ENCODE peak calls at places on chromosome 9, in six cellular contexts. G is activated CD4-positive, CD25-positive, alpha-beta regulatory T cell treated with anti-CD3 and anti-CD28 coated beads, Interleukin-2, amount 50 U/mL, for 72 hours; M is activated CD4-positive, alpha-beta T cell treated with anti-CD3 and anti-CD28 coated beads, Interleukin-2, amount 10 ng/mL, durations not matched to agents 7 days and 5 days; V is NAMALWA; P is A549; L is cardiac fibroblast. I is an unnamed sample.

GRCh38 chr9:105439428-105439827 is 8.4 kb upstream of the FSD1L start:
- DNase-seq in G (no peak), M (no peak), V (no peak), P (no peak), L (peak), I (no peak)

GRCh38 chr9:4344946-4345345 is 45.1 kb upstream of the GLIS3 start:
- DNase-seq in G (no peak), M (peak), V (no peak), P (no peak), L (no peak), I (no peak)

GRCh38 chr9:84146893-84147705 is 166.5 kb downstream of the RMI1 start:
- DNase-seq in G (no peak), M (no peak), V (no peak), P (no peak), L (peak), I (no peak)

GRCh38 chr9:69078581-69078980 is 43.0 kb downstream of the FXN start:
- DNase-seq in G (no peak), M (no peak), V (no peak), P (no peak), L (peak), I (no peak)

GRCh38 chr9:136687721-136688223 is 515 bp upstream of the AGPAT2 start:
- DNase-seq in G (no peak), M (no peak), V (no peak), P (no peak), L (no peak), I (no peak)

GRCh38 chr9:95874989-95875304 is 544 bp upstream of the ERCC6L2 start:
- DNase-seq in G (peak), M (peak), V (peak), P (peak), L (peak), I (no peak)

GRCh38 chr9:37916471-37917314 is 12.8 kb upstream of the SLC25A51 start:
- DNase-seq in G (no peak), M (no peak), V (no peak), P (no peak), L (peak), I (no peak)

GRCh38 chr9:127865645-127866464 is 11.4 kb upstream of the ENG start:
- DNase-seq in G (no peak), M (peak), V (no peak), P (no peak), L (no peak), I (no peak)

GRCh38 chr9:26833792-26834191 is 58.8 kb downstream of the CAAP1 start:
- DNase-seq in G (no peak), M (no peak), V (no peak), P (no peak), L (no peak), I (no peak)

GRCh38 chr9:121344062-121344696 is 25.9 kb downstream of the STOM start:
- DNase-seq in G (no peak), M (no peak), V (no peak), P (no peak), L (no peak), I (no peak)

GRCh38 chr9:87656485-87656884 is 69.4 kb upstream of the CTSL start:
- DNase-seq in G (no peak), M (no peak), V (no peak), P (no peak), L (peak), I (no peak)

GRCh38 chr9:77876091-77876490 is 155.5 kb downstream of the GNAQ start:
- DNase-seq in G (no peak), M (no peak), V (no peak), P (no peak), L (peak), I (no peak)

GRCh38 chr9:91419222-91420191 is 4.1 kb downstream of the NFIL3 start:
- DNase-seq in G (no peak), M (peak), V (peak), P (peak), L (peak), I (peak)

GRCh38 chr9:87336407-87336806 is 161.3 kb upstream of the DAPK1 start:
- DNase-seq in G (no peak), M (no peak), V (peak), P (peak), L (peak), I (no peak)

GRCh38 chr9:2802494-2802921 is 41.4 kb downstream of the PUM3 start:
- DNase-seq in G (no peak), M (no peak), V (no peak), P (peak), L (peak), I (no peak)

GRCh38 chr9:77648458-77649108 is 461 bp upstream of the GNA14 start:
- DNase-seq in G (no peak), M (no peak), V (no peak), P (no peak), L (peak), I (no peak)

GRCh38 chr9:75451045-75451444 is 362.7 kb downstream of the OSTF1 start:
- DNase-seq in G (no peak), M (no peak), V (no peak), P (no peak), L (no peak), I (no peak)

GRCh38 chr9:34338664-34339063 is 9.3 kb downstream of the NUDT2 start:
- DNase-seq in G (no peak), M (no peak), V (no peak), P (no peak), L (no peak), I (no peak)

GRCh38 chr9:21681641-21682040 is 120.8 kb upstream of the MTAP start:
- DNase-seq in G (no peak), M (no peak), V (no peak), P (peak), L (peak), I (no peak)

GRCh38 chr9:93900436-93900819 is 54.7 kb downstream of the BARX1 start:
- DNase-seq in G (peak), M (no peak), V (no peak), P (no peak), L (no peak), I (no peak)

GRCh38 chr9:99491408-99492259 is 269.6 kb downstream of the SEC61B start:
- DNase-seq in G (no peak), M (no peak), V (peak), P (no peak), L (no peak), I (no peak)

GRCh38 chr9:77370064-77370463 is 192.7 kb downstream of the VPS13A start:
- DNase-seq in G (no peak), M (no peak), V (no peak), P (no peak), L (no peak), I (no peak)

GRCh38 chr9:34568783-34569182 is 20.7 kb downstream of the CNTFR start:
- DNase-seq in G (no peak), M (no peak), V (no peak), P (no peak), L (no peak), I (no peak)

GRCh38 chr9:136881691-136882108 is 4.6 kb upstream of the TRAF2 start:
- DNase-seq in G (peak), M (peak), V (no peak), P (peak), L (peak), I (no peak)

GRCh38 chr9:115838417-115838816 is 315.2 kb upstream of the PAPPA start:
- DNase-seq in G (no peak), M (no peak), V (no peak), P (no peak), L (no peak), I (no peak)

GRCh38 chr9:131674425-131675421 is 65.2 kb downstream of the RAPGEF1 start:
- DNase-seq in G (no peak), M (no peak), V (peak), P (no peak), L (no peak), I (no peak)

GRCh38 chr9:134165357-134166315 is 1.3 kb upstream of the RNU6ATAC start:
- DNase-seq in G (peak), M (peak), V (peak), P (peak), L (peak), I (no peak)

GRCh38 chr9:130147215-130147614 is 25.0 kb upstream of the NCS1 start:
- DNase-seq in G (no peak), M (no peak), V (no peak), P (no peak), L (no peak), I (no peak)

GRCh38 chr9:90795084-90795483 is 6.5 kb upstream of the SYK start:
- DNase-seq in G (no peak), M (no peak), V (peak), P (no peak), L (no peak), I (no peak)

GRCh38 chr9:90032296-90033029 is 427.7 kb downstream of the GADD45G start:
- DNase-seq in G (no peak), M (no peak), V (no peak), P (no peak), L (no peak), I (no peak)

GRCh38 chr9:33445941-33446506 is 1.4 kb downstream of the AQP3 start:
- DNase-seq in G (no peak), M (no peak), V (no peak), P (no peak), L (no peak), I (no peak)

GRCh38 chr9:78053627-78054026 is 22.0 kb upstream of the GNAQ start:
- DNase-seq in G (no peak), M (no peak), V (no peak), P (no peak), L (no peak), I (no peak)

GRCh38 chr9:128911529-128912035 is 9.2 kb upstream of the PHYHD1 start:
- DNase-seq in G (no peak), M (no peak), V (no peak), P (peak), L (peak), I (no peak)

GRCh38 chr9:117704024-117704575 is at the start of gene TLR4:
- DNase-seq in G (no peak), M (no peak), V (peak), P (no peak), L (peak), I (peak)

GRCh38 chr9:133718533-133719315 is 19.4 kb downstream of the SARDH start:
- DNase-seq in G (no peak), M (no peak), V (no peak), P (no peak), L (no peak), I (no peak)

GRCh38 chr9:88773119-88773518 is 218.1 kb upstream of the S1PR3 start:
- DNase-seq in G (no peak), M (no peak), V (no peak), P (no peak), L (no peak), I (no peak)

GRCh38 chr9:94952553-94953373 is 226.3 kb downstream of the AOPEP start:
- DNase-seq in G (no peak), M (peak), V (peak), P (no peak), L (peak), I (no peak)

GRCh38 chr9:101495810-101496209 is 37.8 kb upstream of the RNF20 start:
- DNase-seq in G (no peak), M (no peak), V (peak), P (no peak), L (no peak), I (no peak)

GRCh38 chr9:88258012-88258411 is 119.7 kb upstream of the SPATA31C2 start:
- DNase-seq in G (no peak), M (no peak), V (no peak), P (no peak), L (peak), I (no peak)

I was measured in CD14-positive monocyte.